ENCODE peak calls at places on chromosome 18, in six cellular contexts. Y, G, V, F, S and C are unnamed samples.

GRCh38 chr18:57803119-57803969 is at the start of gene ATP8B1:
- DNase-seq in Y (no peak), G (peak; percentile 83), V (peak; percentile 59), F (peak; percentile 78), S (peak; percentile 14), C (no peak)

GRCh38 chr18:57469884-57470283 is 34.7 kb downstream of the ONECUT2 start:
- DNase-seq in Y (no peak), G (no peak), V (no peak), F (no peak), S (no peak), C (no peak)

GRCh38 chr18:62335494-62335893 is 10.4 kb downstream of the TNFRSF11A start:
- DNase-seq in Y (no peak), G (no peak), V (no peak), F (no peak), S (no peak), C (no peak)

GRCh38 chr18:48059363-48060109 is 129.1 kb upstream of the SMAD2 start:
- DNase-seq in Y (no peak), G (peak; percentile 56), V (no peak), F (no peak), S (no peak), C (no peak)

GRCh38 chr18:22318745-22319407 is 98.8 kb downstream of the CTAGE1 start:
- DNase-seq in Y (peak; percentile 47), G (no peak), V (no peak), F (no peak), S (no peak), C (no peak)

GRCh38 chr18:74196220-74197119 is 48.1 kb downstream of the TIMM21 start:
- DNase-seq in Y (peak; percentile 9), G (no peak), V (peak; percentile 73), F (peak; percentile 42), S (no peak), C (peak; percentile 53)

GRCh38 chr18:811192-812122 is 585 bp downstream of the YES1 start:
- DNase-seq in Y (no peak), G (peak; percentile 89), V (no peak), F (no peak), S (peak; percentile 36), C (no peak)

GRCh38 chr18:6078877-6079276 is 183.6 kb upstream of the TMEM200C start:
- DNase-seq in Y (no peak), G (no peak), V (no peak), F (no peak), S (no peak), C (no peak)

GRCh38 chr18:24763765-24764548 is 303.5 kb downstream of the HRH4 start:
- DNase-seq in Y (peak; percentile 64), G (no peak), V (no peak), F (no peak), S (no peak), C (peak; percentile 4)